ENCODE peak calls at places on chromosomes 13 and 19, in five cellular contexts. One of them, this sample, is unnamed. For H3K9me3, the result is how much of the 10 kb centered on the place peaks cover.

GRCh38 chr19:2888739-2889224 is 11.9 kb upstream of the ZNF57 start:
- DNase-seq in mucosa of descending colon: peak
- DNase-seq in psoas muscle: peak
- DNase-seq in CD4-positive, alpha-beta T cell: peak
- DNase-seq in cardiac muscle cell: no peak
- DNase-seq in this sample: peak

GRCh38 chr19:18759435-18760426 is 31.4 kb downstream of the COMP start:
- DNase-seq in mucosa of descending colon: no peak
- DNase-seq in psoas muscle: no peak
- DNase-seq in cardiac muscle cell: no peak
- DNase-seq in CD4-positive, alpha-beta T cell: no peak
- DNase-seq in this sample: no peak

GRCh38 chr19:16435238-16435911 is 36.4 kb downstream of the EPS15L1 start:
- DNase-seq in CD4-positive, alpha-beta T cell: no peak
- DNase-seq in cardiac muscle cell: peak
- DNase-seq in mucosa of descending colon: peak
- DNase-seq in psoas muscle: peak
- DNase-seq in this sample: no peak

GRCh38 chr19:47156861-47157454 is 26.3 kb downstream of the SAE1 start:
- DNase-seq in cardiac muscle cell: peak
- DNase-seq in psoas muscle: no peak
- DNase-seq in CD4-positive, alpha-beta T cell: peak
- DNase-seq in mucosa of descending colon: peak
- DNase-seq in this sample: no peak

GRCh38 chr19:36745870-36746269 is 26.7 kb downstream of the ZNF850 start:
- DNase-seq in psoas muscle: no peak
- DNase-seq in cardiac muscle cell: no peak
- DNase-seq in mucosa of descending colon: no peak
- DNase-seq in CD4-positive, alpha-beta T cell: no peak
- DNase-seq in this sample: no peak

GRCh38 chr19:395467-395866 is 13.5 kb downstream of the C2CD4C start:
- DNase-seq in psoas muscle: no peak
- DNase-seq in mucosa of descending colon: no peak
- DNase-seq in cardiac muscle cell: no peak
- DNase-seq in CD4-positive, alpha-beta T cell: no peak
- DNase-seq in this sample: no peak

GRCh38 chr19:12779162-12779993 is 4.0 kb upstream of the HOOK2 start:
- DNase-seq in cardiac muscle cell: peak
- DNase-seq in CD4-positive, alpha-beta T cell: no peak
- DNase-seq in psoas muscle: peak
- DNase-seq in mucosa of descending colon: peak
- DNase-seq in this sample: no peak

GRCh38 chr13:97307882-97308624 is 85.9 kb downstream of the MBNL2 start:
- DNase-seq in psoas muscle: no peak
- DNase-seq in cardiac muscle cell: peak
- DNase-seq in CD4-positive, alpha-beta T cell: no peak
- DNase-seq in mucosa of descending colon: no peak
- DNase-seq in this sample: no peak

GRCh38 chr13:43085545-43085944 is 62.2 kb downstream of the DNAJC15 start:
- DNase-seq in mucosa of descending colon: no peak
- DNase-seq in cardiac muscle cell: peak
- DNase-seq in CD4-positive, alpha-beta T cell: no peak
- DNase-seq in psoas muscle: no peak
- DNase-seq in this sample: no peak

GRCh38 chr13:46106839-46107371 is 2.1 kb upstream of the CPB2 start:
- DNase-seq in mucosa of descending colon: no peak
- DNase-seq in CD4-positive, alpha-beta T cell: no peak
- DNase-seq in cardiac muscle cell: no peak
- DNase-seq in psoas muscle: no peak
- DNase-seq in this sample: no peak

GRCh38 chr19:24052811-24053210 is 34.2 kb upstream of the ZNF254 start:
- DNase-seq in CD4-positive, alpha-beta T cell: no peak
- DNase-seq in psoas muscle: no peak
- DNase-seq in cardiac muscle cell: peak
- DNase-seq in mucosa of descending colon: no peak
- DNase-seq in this sample: no peak

GRCh38 chr13:40146063-40146462 is 490.6 kb downstream of the COG6 start:
- DNase-seq in psoas muscle: no peak
- DNase-seq in cardiac muscle cell: no peak
- DNase-seq in mucosa of descending colon: no peak
- DNase-seq in CD4-positive, alpha-beta T cell: no peak
- DNase-seq in this sample: no peak

GRCh38 chr19:4229179-4229931 is at the start of gene EBI3:
- DNase-seq in cardiac muscle cell: peak
- DNase-seq in mucosa of descending colon: no peak
- DNase-seq in CD4-positive, alpha-beta T cell: no peak
- DNase-seq in psoas muscle: no peak
- DNase-seq in this sample: no peak

GRCh38 chr13:93338906-93339305 is 112.3 kb downstream of the GPC6 start:
- DNase-seq in CD4-positive, alpha-beta T cell: no peak
- DNase-seq in psoas muscle: no peak
- DNase-seq in cardiac muscle cell: no peak
- DNase-seq in mucosa of descending colon: no peak
- DNase-seq in this sample: no peak

GRCh38 chr19:48443731-48444128 is 2.1 kb upstream of the GRWD1 start:
- DNase-seq in cardiac muscle cell: no peak
- DNase-seq in mucosa of descending colon: no peak
- DNase-seq in CD4-positive, alpha-beta T cell: no peak
- DNase-seq in psoas muscle: no peak
- DNase-seq in this sample: no peak

GRCh38 chr19:46009530-46010510 is 13.0 kb downstream of the PGLYRP1 start:
- DNase-seq in psoas muscle: peak
- DNase-seq in mucosa of descending colon: peak
- DNase-seq in cardiac muscle cell: peak
- DNase-seq in CD4-positive, alpha-beta T cell: peak
- DNase-seq in this sample: peak

GRCh38 chr19:5621945-5622464 is 571 bp downstream of the SAFB2 start:
- DNase-seq in psoas muscle: peak
- DNase-seq in CD4-positive, alpha-beta T cell: no peak
- DNase-seq in cardiac muscle cell: no peak
- DNase-seq in mucosa of descending colon: peak
- DNase-seq in this sample: no peak

GRCh38 chr19:8680676-8681344 is 17.8 kb downstream of the ACTL9 start:
- DNase-seq in cardiac muscle cell: no peak
- DNase-seq in mucosa of descending colon: no peak
- DNase-seq in CD4-positive, alpha-beta T cell: no peak
- DNase-seq in psoas muscle: no peak
- DNase-seq in this sample: no peak
- H3K9me3 ChIP-seq in cardiac muscle cell: under half
- H3K9me3 ChIP-seq in mucosa of descending colon: under half
- H3K9me3 ChIP-seq in CD4-positive, alpha-beta T cell: under half
- H3K9me3 ChIP-seq in psoas muscle: under half
- H3K9me3 ChIP-seq in this sample: under half

DNA sequence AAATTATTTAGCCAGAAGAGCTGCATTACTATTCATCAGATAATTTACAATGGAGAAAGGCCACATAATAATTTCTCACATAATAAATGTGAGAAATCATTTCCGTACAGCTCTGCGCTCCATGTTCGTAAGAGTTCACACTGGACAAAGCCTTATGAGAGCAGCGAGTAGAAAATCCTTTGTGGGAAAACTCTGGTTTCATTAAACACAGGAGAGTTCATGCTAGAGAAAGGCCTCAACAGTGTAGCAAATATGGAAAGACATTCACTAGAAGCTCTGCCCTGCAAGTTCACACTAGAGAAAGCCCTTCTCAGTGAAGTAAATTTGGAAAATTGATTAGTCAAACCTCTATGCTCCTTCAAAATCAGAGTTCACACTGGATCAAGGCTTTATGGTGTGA is 8.4 kb downstream of the ZNF776 start:
- DNase-seq in cardiac muscle cell: no peak
- DNase-seq in CD4-positive, alpha-beta T cell: no peak
- DNase-seq in psoas muscle: no peak
- DNase-seq in mucosa of descending colon: no peak
- DNase-seq in this sample: no peak
- H3K9me3 ChIP-seq in cardiac muscle cell: under half
- H3K9me3 ChIP-seq in CD4-positive, alpha-beta T cell: half or more
- H3K9me3 ChIP-seq in psoas muscle: under half
- H3K9me3 ChIP-seq in mucosa of descending colon: half or more
- H3K9me3 ChIP-seq in this sample: half or more

DNA sequence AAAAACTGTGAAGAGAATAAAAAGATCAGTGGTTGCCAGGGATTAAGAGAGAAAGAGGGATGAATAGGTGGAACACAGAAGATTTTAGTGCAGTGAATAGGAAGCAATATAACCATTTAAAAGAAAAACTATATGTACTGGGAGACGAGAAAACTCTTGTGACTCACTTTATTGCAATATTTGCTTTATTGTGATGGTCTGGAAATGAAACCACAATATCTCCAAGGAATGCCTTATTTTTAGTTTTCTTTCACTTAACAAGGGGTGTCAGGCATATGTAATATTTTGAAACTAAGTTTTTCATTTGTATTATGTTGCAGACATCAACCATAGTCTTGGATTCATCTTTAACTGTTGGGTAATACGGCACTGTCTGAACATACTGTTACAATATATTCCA is 1308.2 kb downstream of the PCDH9 start:
- DNase-seq in mucosa of descending colon: no peak
- DNase-seq in cardiac muscle cell: peak
- DNase-seq in psoas muscle: no peak
- DNase-seq in CD4-positive, alpha-beta T cell: no peak
- DNase-seq in this sample: no peak
- H3K9me3 ChIP-seq in mucosa of descending colon: under half
- H3K9me3 ChIP-seq in cardiac muscle cell: under half
- H3K9me3 ChIP-seq in psoas muscle: under half
- H3K9me3 ChIP-seq in CD4-positive, alpha-beta T cell: under half
- H3K9me3 ChIP-seq in this sample: under half

GRCh38 chr13:111258637-111259036 is 61.8 kb upstream of the TEX29 start:
- DNase-seq in psoas muscle: no peak
- DNase-seq in mucosa of descending colon: no peak
- DNase-seq in cardiac muscle cell: no peak
- DNase-seq in CD4-positive, alpha-beta T cell: no peak
- DNase-seq in this sample: no peak
- H3K9me3 ChIP-seq in psoas muscle: under half
- H3K9me3 ChIP-seq in mucosa of descending colon: under half
- H3K9me3 ChIP-seq in cardiac muscle cell: under half
- H3K9me3 ChIP-seq in CD4-positive, alpha-beta T cell: under half
- H3K9me3 ChIP-seq in this sample: under half

DNA sequence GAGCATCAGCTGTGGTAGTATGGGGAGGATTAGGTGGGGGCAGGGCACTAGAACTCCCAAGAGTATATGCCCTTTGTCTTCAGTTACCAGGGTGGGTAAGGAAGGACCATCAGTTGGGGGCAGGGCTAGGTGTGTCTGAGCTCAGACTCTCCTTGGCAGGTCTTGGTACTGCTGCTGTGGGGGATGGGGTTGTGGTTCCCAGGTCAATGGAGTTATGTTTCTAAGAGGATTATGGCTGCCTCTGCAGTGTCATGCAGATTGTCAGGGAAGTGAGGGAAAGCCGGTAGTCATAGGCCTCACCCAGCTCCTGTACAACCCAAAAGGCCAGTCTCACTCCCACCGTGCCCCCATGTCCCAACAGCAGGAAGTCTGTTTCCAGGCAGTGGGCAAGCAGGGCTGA is 8.8 kb upstream of the ZNF578 start:
- DNase-seq in CD4-positive, alpha-beta T cell: no peak
- DNase-seq in mucosa of descending colon: no peak
- DNase-seq in cardiac muscle cell: no peak
- DNase-seq in psoas muscle: no peak
- DNase-seq in this sample: no peak
- H3K9me3 ChIP-seq in CD4-positive, alpha-beta T cell: half or more
- H3K9me3 ChIP-seq in mucosa of descending colon: half or more
- H3K9me3 ChIP-seq in cardiac muscle cell: under half
- H3K9me3 ChIP-seq in psoas muscle: under half
- H3K9me3 ChIP-seq in this sample: under half

GRCh38 chr19:33679696-33680095 is 57.9 kb downstream of the CHST8 start:
- DNase-seq in mucosa of descending colon: no peak
- DNase-seq in CD4-positive, alpha-beta T cell: no peak
- DNase-seq in psoas muscle: no peak
- DNase-seq in cardiac muscle cell: no peak
- DNase-seq in this sample: no peak
- H3K9me3 ChIP-seq in mucosa of descending colon: under half
- H3K9me3 ChIP-seq in CD4-positive, alpha-beta T cell: under half
- H3K9me3 ChIP-seq in psoas muscle: under half
- H3K9me3 ChIP-seq in cardiac muscle cell: under half
- H3K9me3 ChIP-seq in this sample: under half

GRCh38 chr19:35004517-35005255 is 4.6 kb downstream of the GRAMD1A start:
- DNase-seq in CD4-positive, alpha-beta T cell: no peak
- DNase-seq in mucosa of descending colon: no peak
- DNase-seq in cardiac muscle cell: no peak
- DNase-seq in psoas muscle: no peak
- DNase-seq in this sample: no peak
- H3K9me3 ChIP-seq in CD4-positive, alpha-beta T cell: under half
- H3K9me3 ChIP-seq in mucosa of descending colon: under half
- H3K9me3 ChIP-seq in cardiac muscle cell: under half
- H3K9me3 ChIP-seq in psoas muscle: under half
- H3K9me3 ChIP-seq in this sample: under half

DNA sequence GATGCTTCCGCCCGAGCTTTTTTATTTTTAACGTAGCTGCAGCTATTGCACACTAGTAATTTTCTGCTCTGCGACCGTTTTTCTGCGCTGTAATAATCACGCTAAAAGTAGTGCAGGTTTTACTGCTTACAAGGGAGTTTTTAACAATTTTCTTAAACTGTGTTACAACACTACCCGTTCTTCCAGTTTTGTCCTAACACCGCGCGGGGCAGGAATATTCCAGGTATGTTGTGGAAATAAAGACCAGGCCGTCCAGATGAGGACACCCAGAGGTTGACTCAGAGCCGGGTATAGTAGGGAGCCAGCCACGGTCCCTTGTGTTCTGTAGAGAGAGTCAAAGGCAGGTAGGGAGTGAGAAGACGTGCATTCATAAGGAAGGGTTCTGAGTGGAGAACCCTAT is 21.7 kb downstream of the ZNF274 start:
- DNase-seq in psoas muscle: no peak
- DNase-seq in cardiac muscle cell: no peak
- DNase-seq in mucosa of descending colon: no peak
- DNase-seq in CD4-positive, alpha-beta T cell: no peak
- DNase-seq in this sample: no peak
- H3K9me3 ChIP-seq in psoas muscle: half or more
- H3K9me3 ChIP-seq in cardiac muscle cell: under half
- H3K9me3 ChIP-seq in mucosa of descending colon: half or more
- H3K9me3 ChIP-seq in CD4-positive, alpha-beta T cell: half or more
- H3K9me3 ChIP-seq in this sample: half or more

This sample was measured in T-helper 17 cell.